ENCODE peak calls at places on chromosomes 2 and 18, in five cellular contexts. S is tibial artery, J is uterus, L is GM23338, Z is psoas muscle. H is an unnamed sample.

GRCh38 chr2:19745318-19746136 is 156.3 kb downstream of the TTC32 start:
- DNase-seq in S (no peak), J (no peak), L (no peak), Z (no peak), H (no peak)

GRCh38 chr2:100629309-100629708 is 66.5 kb downstream of the PDCL3 start:
- DNase-seq in S (no peak), J (no peak), L (no peak), Z (no peak), H (no peak)

GRCh38 chr2:40448476-40449079 is 3.3 kb downstream of the SLC8A1 start:
- DNase-seq in S (no peak), J (no peak), L (peak; percentile 77), Z (no peak), H (peak; percentile 67)

GRCh38 chr2:200226652-200227426 is 79.7 kb upstream of the SPATS2L start:
- DNase-seq in S (no peak), J (peak; percentile 19), L (no peak), Z (peak; percentile 67), H (no peak)

GRCh38 chr2:159903404-159904126 is 105.6 kb upstream of the CD302 start:
- DNase-seq in S (peak; percentile 70), J (peak; percentile 14), L (no peak), Z (peak; percentile 51), H (peak; percentile 52)

GRCh38 chr2:30802611-30803010 is 4.6 kb downstream of the CAPN13 start:
- DNase-seq in S (no peak), J (no peak), L (no peak), Z (no peak), H (no peak)

GRCh38 chr2:3299703-3300102 is 77.9 kb downstream of the EIPR1 start:
- DNase-seq in S (peak; percentile 39), J (no peak), L (no peak), Z (no peak), H (no peak)

GRCh38 chr2:219688560-219689445 is 61.4 kb downstream of the SLC4A3 start:
- DNase-seq in S (peak; percentile 73), J (peak; percentile 45), L (no peak), Z (no peak), H (no peak)

GRCh38 chr2:3173031-3173430 is 204.6 kb downstream of the EIPR1 start:
- DNase-seq in S (peak; percentile 53), J (no peak), L (no peak), Z (no peak), H (no peak)

GRCh38 chr2:127084611-127085031 is 22.3 kb downstream of the BIN1 start:
- DNase-seq in S (no peak), J (no peak), L (no peak), Z (peak; percentile 63), H (no peak)

GRCh38 chr2:162153608-162154224 is 1.7 kb upstream of the GCG start:
- DNase-seq in S (no peak), J (peak; percentile 23), L (peak; percentile 77), Z (no peak), H (peak; percentile 74)

GRCh38 chr2:185859506-185859905 is 120.9 kb downstream of the FSIP2 start:
- DNase-seq in S (no peak), J (no peak), L (no peak), Z (no peak), H (no peak)

GRCh38 chr2:220366765-220367164 is 739.3 kb downstream of the SLC4A3 start:
- DNase-seq in S (no peak), J (no peak), L (no peak), Z (no peak), H (no peak)

GRCh38 chr18:5627756-5628511 is 84.1 kb upstream of the EPB41L3 start:
- DNase-seq in S (no peak), J (no peak), L (peak; percentile 28), Z (no peak), H (no peak)

GRCh38 chr18:5632041-5632440 is 88.2 kb upstream of the EPB41L3 start:
- DNase-seq in S (no peak), J (no peak), L (no peak), Z (no peak), H (no peak)

GRCh38 chr18:5630766-5631413 is 87.1 kb upstream of the EPB41L3 start:
- DNase-seq in S (no peak), J (no peak), L (no peak), Z (no peak), H (no peak)

GRCh38 chr18:5628512-5629255 is 84.9 kb upstream of the EPB41L3 start:
- DNase-seq in S (peak; percentile 71), J (peak; percentile 39), L (peak; percentile 63), Z (peak; percentile 77), H (no peak)

GRCh38 chr18:5630057-5630765 is 86.4 kb upstream of the EPB41L3 start:
- DNase-seq in S (peak; percentile 79), J (peak; percentile 71), L (peak; percentile 91), Z (peak; percentile 77), H (no peak)
- TF ChIP-seq CTCF in S (no peak), J (no peak), L (peak; percentile 9), Z (no peak), H (no peak)

DNA sequence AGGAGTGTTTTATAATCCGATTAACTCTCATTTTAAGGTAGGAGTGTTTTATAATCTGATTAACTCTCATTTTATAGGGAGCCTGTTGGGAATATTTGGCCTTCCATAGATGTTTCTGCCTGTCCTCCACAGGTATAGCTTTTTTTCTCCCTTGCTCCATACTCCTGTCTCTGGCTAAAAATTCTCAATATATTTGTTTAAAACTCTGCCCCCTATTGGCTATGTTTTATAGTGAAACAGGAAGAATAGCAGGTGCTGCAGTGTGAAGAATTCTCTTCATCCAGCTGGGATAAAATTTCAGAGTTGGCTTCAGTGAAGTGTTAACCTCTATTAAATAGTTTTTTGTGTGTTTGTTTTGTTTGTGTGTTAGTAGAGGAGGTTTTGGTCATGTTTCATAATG is 1046.0 kb upstream of the TMEFF2 start:
- DNase-seq in S (no peak), J (no peak), L (peak; percentile 82), Z (no peak), H (no peak)
- TF ChIP-seq CTCF in S (no peak), J (no peak), L (peak; percentile 53), Z (no peak), H (no peak)

DNA sequence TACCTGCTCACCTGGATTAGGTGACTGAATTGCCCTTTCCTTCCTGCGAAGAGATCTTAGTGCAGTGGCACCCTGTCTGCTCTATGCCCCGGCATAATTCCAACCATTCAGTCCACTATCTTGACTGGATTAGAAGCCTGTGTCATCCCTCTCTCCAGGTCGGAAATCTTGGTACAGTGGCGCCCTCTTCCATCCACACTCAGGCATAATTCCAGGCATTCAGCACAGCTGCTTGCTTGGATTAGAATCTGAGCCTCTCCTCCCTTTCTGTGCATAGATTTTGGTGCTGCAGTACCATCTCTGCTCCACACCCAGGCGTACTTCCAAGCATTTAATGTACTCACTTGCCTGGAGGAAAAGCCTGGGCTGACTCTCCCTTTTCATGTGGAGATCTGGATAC is 1389.3 kb upstream of the TMEFF2 start:
- DNase-seq in S (no peak), J (no peak), L (peak; percentile 79), Z (no peak), H (no peak)
- TF ChIP-seq CTCF in S (no peak), J (no peak), L (peak; percentile 90), Z (no peak), H (peak; percentile 27)

DNA sequence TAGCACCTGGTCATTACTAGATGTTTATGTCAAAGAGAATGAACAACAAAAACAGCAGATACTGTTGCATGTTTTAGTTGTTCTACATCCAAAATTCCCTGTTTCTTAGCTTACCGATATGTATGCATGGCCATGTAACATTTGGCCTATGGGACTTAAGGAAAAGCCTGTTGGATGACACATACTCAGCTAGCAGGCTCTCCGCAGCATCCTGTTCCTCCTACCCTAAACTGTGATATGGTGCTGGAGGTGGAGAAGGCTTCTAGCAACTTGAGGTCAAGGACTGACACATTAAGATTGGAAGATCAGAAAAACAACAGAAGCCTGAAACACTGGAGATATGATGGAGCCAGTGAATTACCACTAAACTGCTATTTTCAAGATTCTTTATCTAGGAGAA is 537.8 kb downstream of the LRRTM4 start:
- DNase-seq in S (no peak), J (no peak), L (no peak), Z (no peak), H (no peak)
- TF ChIP-seq CTCF in S (no peak), J (no peak), L (no peak), Z (no peak), H (no peak)

DNA sequence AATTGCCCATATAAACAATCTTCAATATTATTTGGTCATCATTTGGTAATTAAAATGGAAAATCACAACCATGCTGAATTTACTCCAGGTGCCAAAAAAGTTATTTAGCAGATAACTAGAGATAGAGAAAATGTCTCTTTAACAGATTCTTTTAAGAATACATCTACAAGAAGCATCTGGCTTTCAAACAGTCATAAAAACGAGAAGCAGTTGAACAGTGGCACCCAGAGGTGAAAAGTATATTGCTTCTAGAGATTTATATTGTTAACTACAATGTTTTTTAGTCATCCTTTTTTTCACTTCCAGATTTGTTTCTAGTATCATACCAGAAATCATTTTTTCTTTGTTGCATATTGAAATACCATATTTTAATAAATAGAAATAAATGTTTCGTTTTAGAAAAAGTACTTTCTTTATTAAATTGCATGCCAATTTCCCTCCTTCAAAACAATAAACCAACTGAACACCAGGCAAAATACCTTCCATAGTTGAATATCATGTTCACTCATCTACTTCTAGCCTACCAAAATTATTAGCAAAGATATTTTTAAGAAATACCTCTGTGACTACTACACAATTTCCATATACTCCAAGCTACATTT is 65.4 kb upstream of the HNRNPA3 start:
- DNase-seq in S (no peak), J (no peak), L (peak; percentile 78), Z (no peak), H (peak; percentile 23)
- TF ChIP-seq CTCF in S (peak; percentile 51), J (peak; percentile 67), L (peak; percentile 70), Z (peak; percentile 57), H (peak; percentile 69)

GRCh38 chr2:120288016-120288373 is 35.3 kb downstream of the RALB start:
- DNase-seq in S (no peak), J (no peak), L (no peak), Z (no peak), H (no peak)

GRCh38 chr2:120290737-120291136 is 38.1 kb downstream of the RALB start:
- DNase-seq in S (no peak), J (no peak), L (peak; percentile 37), Z (no peak), H (no peak)

GRCh38 chr2:120291464-120292311 is 39.0 kb downstream of the RALB start:
- DNase-seq in S (no peak), J (no peak), L (no peak), Z (no peak), H (peak; percentile 39)

GRCh38 chr2:120287183-120288015 is 34.7 kb downstream of the RALB start:
- DNase-seq in S (no peak), J (no peak), L (no peak), Z (no peak), H (no peak)

DNA sequence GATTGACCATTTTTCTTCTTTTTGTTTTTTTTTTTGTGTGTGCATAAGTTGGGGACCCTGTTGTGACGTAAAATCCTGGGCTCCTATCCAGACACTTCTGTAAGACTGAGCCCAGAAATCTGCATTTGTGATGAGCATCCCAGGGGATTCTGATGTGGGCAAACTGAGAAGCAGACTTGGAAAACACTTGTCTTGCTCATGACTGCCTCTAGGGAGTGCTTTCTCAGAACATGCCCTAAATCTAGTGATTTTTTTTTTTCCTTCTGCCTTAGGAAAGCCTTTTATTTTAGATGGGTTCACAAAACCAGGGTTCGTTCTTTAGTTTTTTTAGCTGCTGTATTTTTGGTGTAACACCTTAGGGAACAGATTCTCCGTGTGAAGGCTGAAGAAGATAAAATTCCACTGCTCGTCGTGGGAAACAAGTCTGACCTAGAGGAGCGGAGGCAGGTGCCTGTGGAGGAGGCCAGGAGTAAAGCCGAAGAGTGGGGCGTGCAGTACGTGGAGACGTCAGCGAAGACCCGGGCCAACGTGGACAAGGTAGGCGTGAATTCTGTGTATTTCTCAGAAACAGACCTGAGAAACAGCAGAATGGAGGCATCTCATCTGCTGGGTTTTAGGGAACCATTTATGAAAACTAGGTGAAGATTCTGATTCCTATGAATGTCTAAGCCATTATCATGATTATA is 36.7 kb downstream of the RALB start:
- DNase-seq in S (no peak), J (no peak), L (peak; percentile 70), Z (no peak), H (no peak)
- TF ChIP-seq CTCF in S (no peak), J (no peak), L (peak; percentile 30), Z (no peak), H (peak; percentile 13)

H was measured in DND-41.